ENCODE peak calls at places on chromosomes 2 and 18, in ten cellular contexts. N is endothelial cell of umbilical vein, K is fibroblast of mammary gland, S is RWPE1, V is psoas muscle, C is hepatocyte, F is MCF 10A, U is dorsolateral prefrontal cortex, Q is foreskin keratinocyte, O is cardiac fibroblast. X is an unnamed sample.

GRCh38 chr18:79516441-79516931 is 120.8 kb downstream of the NFATC1 start:
- DNase-seq in N (no peak), K (no peak), S (no peak), V (no peak), C (no peak), F (no peak), U (no peak), Q (no peak), O (no peak), X (no peak)

GRCh38 chr2:27811768-27812167 is 40.2 kb downstream of the MRPL33 start:
- DNase-seq in N (no peak), K (peak), S (no peak), V (no peak), C (no peak), F (peak), U (no peak), Q (no peak), O (no peak), X (no peak)

GRCh38 chr2:172888704-172889103 is 153.1 kb downstream of the RAPGEF4 start:
- DNase-seq in N (no peak), K (no peak), S (no peak), V (no peak), C (no peak), F (peak), U (no peak), Q (no peak), O (no peak), X (no peak)

GRCh38 chr2:212052412-212053159 is 486.0 kb downstream of the ERBB4 start:
- DNase-seq in N (peak), K (peak), S (no peak), V (no peak), C (no peak), F (peak), U (no peak), Q (peak), O (peak), X (peak)

GRCh38 chr2:70671059-70671685 is 96.8 kb downstream of the ADD2 start:
- DNase-seq in N (no peak), K (peak), S (no peak), V (no peak), C (no peak), F (no peak), U (no peak), Q (no peak), O (no peak), X (no peak)

GRCh38 chr18:35005963-35006577 is 35.1 kb upstream of the MAPRE2 start:
- DNase-seq in N (peak), K (peak), S (peak), V (no peak), C (peak), F (peak), U (no peak), Q (no peak), O (peak), X (peak)

GRCh38 chr18:34802938-34803337 is 92.8 kb downstream of the DTNA start:
- DNase-seq in N (no peak), K (peak), S (no peak), V (no peak), C (no peak), F (no peak), U (no peak), Q (no peak), O (no peak), X (no peak)

GRCh38 chr2:38959938-38960608 is 70.4 kb downstream of the ARHGEF33 start:
- DNase-seq in N (peak), K (peak), S (peak), V (peak), C (peak), F (no peak), U (peak), Q (peak), O (peak), X (peak)

GRCh38 chr18:10580215-10580614 is 54.4 kb downstream of the NAPG start:
- DNase-seq in N (no peak), K (no peak), S (no peak), V (no peak), C (no peak), F (no peak), U (no peak), Q (no peak), O (no peak), X (no peak)

GRCh38 chr2:58655152-58655551 is 414.0 kb upstream of the FANCL start:
- DNase-seq in N (no peak), K (no peak), S (no peak), V (no peak), C (no peak), F (no peak), U (no peak), Q (no peak), O (no peak), X (no peak)

GRCh38 chr18:32393407-32393806 is 77.3 kb downstream of the GAREM1 start:
- DNase-seq in N (no peak), K (no peak), S (no peak), V (no peak), C (no peak), F (no peak), U (no peak), Q (no peak), O (no peak), X (no peak)

GRCh38 chr2:8594731-8595427 is 87.0 kb upstream of the ID2 start:
- DNase-seq in N (no peak), K (peak), S (no peak), V (no peak), C (no peak), F (no peak), U (peak), Q (no peak), O (no peak), X (no peak)

GRCh38 chr2:181411105-181411849 is 45.9 kb upstream of the ITGA4 start:
- DNase-seq in N (no peak), K (no peak), S (no peak), V (no peak), C (peak), F (no peak), U (no peak), Q (no peak), O (peak), X (peak)

GRCh38 chr18:8423051-8423558 is 186.1 kb upstream of the RAB12 start:
- DNase-seq in N (peak), K (peak), S (peak), V (no peak), C (peak), F (peak), U (no peak), Q (peak), O (peak), X (no peak)

GRCh38 chr2:12501469-12502147 is 215.1 kb upstream of the TRIB2 start:
- DNase-seq in N (peak), K (peak), S (no peak), V (peak), C (no peak), F (no peak), U (no peak), Q (no peak), O (no peak), X (peak)

GRCh38 chr2:46972438-46972837 is 56.8 kb upstream of the MCFD2 start:
- DNase-seq in N (no peak), K (no peak), S (no peak), V (no peak), C (no peak), F (no peak), U (no peak), Q (no peak), O (no peak), X (no peak)

GRCh38 chr2:46971914-46972313 is 56.3 kb upstream of the MCFD2 start:
- DNase-seq in N (no peak), K (no peak), S (no peak), V (no peak), C (no peak), F (no peak), U (no peak), Q (no peak), O (peak), X (no peak)

GRCh38 chr2:46973687-46974086 is 58.1 kb upstream of the MCFD2 start:
- DNase-seq in N (no peak), K (no peak), S (no peak), V (no peak), C (no peak), F (no peak), U (no peak), Q (no peak), O (no peak), X (no peak)

GRCh38 chr2:46967990-46968647 is 52.5 kb upstream of the MCFD2 start:
- DNase-seq in N (peak), K (peak), S (peak), V (peak), C (peak), F (peak), U (no peak), Q (peak), O (peak), X (peak)

GRCh38 chr2:46970334-46971288 is 55.0 kb upstream of the MCFD2 start:
- DNase-seq in N (peak), K (peak), S (peak), V (peak), C (peak), F (peak), U (no peak), Q (peak), O (peak), X (no peak)
- TF ChIP-seq CTCF in N (no peak), K (no peak), S (no peak), V (no peak), C (no peak), F (no peak), U (no peak), Q (no peak), O (no peak), X (no peak)

DNA sequence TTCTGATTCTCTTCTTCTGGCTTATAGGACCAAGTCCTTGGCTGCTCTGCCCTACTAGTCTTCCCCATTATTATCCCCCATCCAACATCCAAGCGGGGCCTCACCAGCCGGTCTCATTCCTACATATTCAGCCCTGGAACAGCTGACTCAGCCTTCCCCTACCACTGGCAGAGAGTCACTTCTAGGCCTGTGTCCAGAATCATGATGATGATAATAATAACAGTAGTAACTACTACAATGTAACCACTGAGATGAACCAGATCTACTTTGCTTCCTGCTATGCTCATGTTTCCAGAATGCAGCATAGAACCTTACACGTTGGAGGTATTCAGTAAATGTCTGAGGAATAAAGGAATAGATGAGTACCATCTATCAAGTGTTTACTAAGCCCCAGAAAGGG is 295.2 kb downstream of the SRBD1 start:
- DNase-seq in N (peak), K (peak), S (no peak), V (no peak), C (peak), F (peak), U (no peak), Q (no peak), O (peak), X (no peak)
- TF ChIP-seq CTCF in N (no peak), K (no peak), S (no peak), V (no peak), C (no peak), F (no peak), U (no peak), Q (no peak), O (no peak), X (no peak)

GRCh38 chr2:238277695-238278094 is 10.7 kb downstream of the PER2 start:
- DNase-seq in N (no peak), K (no peak), S (no peak), V (no peak), C (no peak), F (no peak), U (no peak), Q (no peak), O (no peak), X (no peak)
- TF ChIP-seq CTCF in N (no peak), K (no peak), S (no peak), V (no peak), C (peak), F (no peak), U (no peak), Q (peak), O (no peak), X (peak)

GRCh38 chr18:41096504-41096903 is 858.5 kb upstream of the PIK3C3 start:
- DNase-seq in N (peak), K (peak), S (no peak), V (no peak), C (peak), F (peak), U (no peak), Q (no peak), O (peak), X (no peak)
- TF ChIP-seq CTCF in N (no peak), K (no peak), S (no peak), V (no peak), C (peak), F (peak), U (no peak), Q (peak), O (no peak), X (no peak)

GRCh38 chr2:118375907-118376306 is 287.6 kb downstream of the INSIG2 start:
- DNase-seq in N (no peak), K (no peak), S (no peak), V (no peak), C (no peak), F (no peak), U (no peak), Q (no peak), O (no peak), X (no peak)
- TF ChIP-seq CTCF in N (no peak), K (no peak), S (no peak), V (no peak), C (no peak), F (no peak), U (no peak), Q (no peak), O (no peak), X (no peak)

X was measured in A673.